ENCODE peak calls at places on chromosomes 4 and X, in four cellular contexts. H, N, Y and A are unnamed samples.
A peak's percentile ranks its signal among the peaks of the same experiment; 100 is the strongest.

GRCh38 chr4:26055855-26056254 is 141.8 kb downstream of the SMIM20 start:
- DNase-seq in H (no peak), N (no peak), Y (no peak), A (no peak)

GRCh38 chr4:6338951-6339817 is 69.5 kb downstream of the WFS1 start:
- DNase-seq in H (no peak), N (no peak), Y (no peak), A (no peak)

GRCh38 chrX:53312946-53313745 is 31.8 kb upstream of the IQSEC2 start:
- DNase-seq in H (peak; percentile 80), N (peak; percentile 66), Y (peak; percentile 65), A (peak; percentile 64)

GRCh38 chr4:76016383-76016782 is 6.9 kb downstream of the CXCL10 start:
- DNase-seq in H (no peak), N (no peak), Y (no peak), A (no peak)

GRCh38 chrX:43975747-43976146 is 2.6 kb upstream of the NDP start:
- DNase-seq in H (no peak), N (no peak), Y (no peak), A (no peak)

GRCh38 chr4:188941524-188942109 is 802.4 kb downstream of the TRIML1 start:
- DNase-seq in H (peak; percentile 81), N (peak; percentile 78), Y (no peak), A (no peak)

GRCh38 chr4:88003261-88003660 is 4.2 kb upstream of the PKD2 start:
- DNase-seq in H (peak; percentile 29), N (no peak), Y (no peak), A (no peak)

GRCh38 chr4:119139316-119139715 is 3.7 kb downstream of the MYOZ2 start:
- DNase-seq in H (peak; percentile 15), N (peak; percentile 53), Y (no peak), A (no peak)

GRCh38 chrX:38175140-38175539 is 45.5 kb downstream of the SRPX start:
- DNase-seq in H (peak; percentile 47), N (no peak), Y (no peak), A (peak; percentile 4)

GRCh38 chr4:10667651-10668341 is 16.8 kb downstream of the CLNK start:
- DNase-seq in H (no peak), N (no peak), Y (no peak), A (no peak)

GRCh38 chr4:186904104-186904503 is 180.4 kb upstream of the FAT1 start:
- DNase-seq in H (peak; percentile 88), N (peak; percentile 61), Y (no peak), A (no peak)

GRCh38 chrX:130775849-130776248 is 127.2 kb downstream of the ENOX2 start:
- DNase-seq in H (no peak), N (no peak), Y (no peak), A (no peak)

GRCh38 chr4:122827258-122827887 is 742 bp downstream of the FGF2 start:
- DNase-seq in H (peak; percentile 57), N (peak; percentile 50), Y (peak; percentile 32), A (no peak)

GRCh38 chr4:98261291-98262271 is at the start of gene RAP1GDS1:
- DNase-seq in H (peak; percentile 80), N (peak; percentile 69), Y (peak; percentile 83), A (peak; percentile 65)

GRCh38 chrX:18714910-18715309 is 7.5 kb downstream of the PPEF1 start:
- DNase-seq in H (no peak), N (no peak), Y (no peak), A (no peak)

GRCh38 chr4:89357346-89357745 is 49.7 kb upstream of the GPRIN3 start:
- DNase-seq in H (no peak), N (no peak), Y (no peak), A (no peak)

GRCh38 chr4:4619821-4620220 is 78.0 kb upstream of the STX18 start:
- DNase-seq in H (no peak), N (no peak), Y (no peak), A (no peak)

GRCh38 chr4:183038436-183038835 is 60.6 kb upstream of the WWC2 start:
- DNase-seq in H (no peak), N (no peak), Y (no peak), A (no peak)

GRCh38 chr4:42767669-42768068 is 110.8 kb upstream of the ATP8A1 start:
- DNase-seq in H (no peak), N (no peak), Y (no peak), A (no peak)

GRCh38 chr4:140686799-140687198 is 69.4 kb downstream of the TBC1D9 start:
- DNase-seq in H (no peak), N (no peak), Y (no peak), A (no peak)

GRCh38 chr4:40514409-40515025 is 115.1 kb downstream of the RBM47 start:
- DNase-seq in H (no peak), N (no peak), Y (no peak), A (no peak)

GRCh38 chr4:108749119-108749518 is 13.7 kb downstream of the ETNPPL start:
- DNase-seq in H (no peak), N (no peak), Y (no peak), A (no peak)

GRCh38 chrX:11336201-11336600 is 43.0 kb downstream of the AMELX start:
- DNase-seq in H (no peak), N (no peak), Y (no peak), A (no peak)

GRCh38 chr4:153788419-153789276 is at the start of gene SFRP2:
- DNase-seq in H (no peak), N (no peak), Y (no peak), A (no peak)

GRCh38 chr4:102554482-102554881 is 53.3 kb downstream of the NFKB1 start:
- DNase-seq in H (no peak), N (peak; percentile 39), Y (no peak), A (no peak)

GRCh38 chr4:152278505-152279301 is 257.2 kb downstream of the FBXW7 start:
- DNase-seq in H (no peak), N (no peak), Y (no peak), A (no peak)

GRCh38 chrX:19563327-19563726 is 48.0 kb upstream of the MAP3K15 start:
- DNase-seq in H (no peak), N (no peak), Y (no peak), A (no peak)

GRCh38 chr4:56048621-56049427 is 100.1 kb downstream of the CEP135 start:
- DNase-seq in H (peak; percentile 62), N (peak; percentile 26), Y (peak; percentile 68), A (no peak)

GRCh38 chr4:37891221-37892159 is 606 bp downstream of the TBC1D1 start:
- DNase-seq in H (peak; percentile 24), N (peak; percentile 19), Y (peak; percentile 79), A (peak; percentile 73)

GRCh38 chr4:7598939-7599790 is 164.4 kb upstream of the PSAPL1 start:
- DNase-seq in H (no peak), N (no peak), Y (no peak), A (no peak)

GRCh38 chr4:8528713-8529112 is 51.5 kb upstream of the GPR78 start:
- DNase-seq in H (peak; percentile 71), N (peak; percentile 32), Y (no peak), A (no peak)

GRCh38 chrX:9429767-9430166 is 35.1 kb upstream of the TBL1X start:
- DNase-seq in H (no peak), N (no peak), Y (no peak), A (no peak)

GRCh38 chr4:3276961-3277360 is 15.9 kb upstream of the RGS12 start:
- DNase-seq in H (peak; percentile 17), N (peak; percentile 53), Y (no peak), A (no peak)